ENCODE peak calls at places on chromosomes 1 and 21, in five cellular contexts. One of them, this sample, is unnamed.

GRCh38 chr1:118947003-118947765 is 41.0 kb downstream of the TBX15 start:
- DNase-seq in mesenchymal stem cell: no peak
- DNase-seq in H1: no peak
- DNase-seq in neuronal stem cell: no peak
- DNase-seq in trophoblast cell: no peak
- DNase-seq in this sample: no peak

GRCh38 chr1:5312299-5312686 is 657.9 kb downstream of the AJAP1 start:
- DNase-seq in mesenchymal stem cell: no peak
- DNase-seq in H1: no peak
- DNase-seq in neuronal stem cell: no peak
- DNase-seq in trophoblast cell: no peak
- DNase-seq in this sample: no peak

GRCh38 chr1:118563969-118564951 is 379.2 kb upstream of the SPAG17 start:
- DNase-seq in mesenchymal stem cell: peak; percentile 4
- DNase-seq in H1: no peak
- DNase-seq in neuronal stem cell: peak; percentile 24
- DNase-seq in trophoblast cell: peak; percentile 30
- DNase-seq in this sample: no peak

GRCh38 chr1:235675152-235675890 is 25.7 kb upstream of the GNG4 start:
- DNase-seq in mesenchymal stem cell: peak; percentile 69
- DNase-seq in H1: no peak
- DNase-seq in neuronal stem cell: no peak
- DNase-seq in trophoblast cell: peak; percentile 10
- DNase-seq in this sample: no peak

GRCh38 chr1:93448983-93449805 is 1.3 kb downstream of the FNBP1L start:
- DNase-seq in mesenchymal stem cell: peak; percentile 55
- DNase-seq in H1: no peak
- DNase-seq in neuronal stem cell: peak; percentile 14
- DNase-seq in trophoblast cell: peak; percentile 63
- DNase-seq in this sample: peak; percentile 79

GRCh38 chr1:155086182-155086741 is 7.6 kb downstream of the EFNA3 start:
- DNase-seq in mesenchymal stem cell: peak; percentile 57
- DNase-seq in H1: no peak
- DNase-seq in neuronal stem cell: peak; percentile 76
- DNase-seq in trophoblast cell: peak; percentile 68
- DNase-seq in this sample: peak; percentile 87

GRCh38 chr1:235617808-235618207 is 31.8 kb downstream of the GNG4 start:
- DNase-seq in mesenchymal stem cell: peak; percentile 40
- DNase-seq in H1: no peak
- DNase-seq in neuronal stem cell: no peak
- DNase-seq in trophoblast cell: peak; percentile 77
- DNase-seq in this sample: no peak

GRCh38 chr1:19646366-19646765 is 2.3 kb downstream of the NBL1 start:
- DNase-seq in mesenchymal stem cell: no peak
- DNase-seq in H1: no peak
- DNase-seq in neuronal stem cell: no peak
- DNase-seq in trophoblast cell: no peak
- DNase-seq in this sample: no peak

GRCh38 chr1:155296660-155297059 is 4.6 kb downstream of the PKLR start:
- DNase-seq in mesenchymal stem cell: no peak
- DNase-seq in H1: no peak
- DNase-seq in neuronal stem cell: no peak
- DNase-seq in trophoblast cell: no peak
- DNase-seq in this sample: no peak

GRCh38 chr1:228097333-228098081 is 5.6 kb downstream of the C1orf35 start:
- DNase-seq in mesenchymal stem cell: no peak
- DNase-seq in H1: no peak
- DNase-seq in neuronal stem cell: no peak
- DNase-seq in trophoblast cell: no peak
- DNase-seq in this sample: peak; percentile 21

GRCh38 chr1:214542275-214543199 is 8.9 kb downstream of the PTPN14 start:
- DNase-seq in mesenchymal stem cell: no peak
- DNase-seq in H1: no peak
- DNase-seq in neuronal stem cell: no peak
- DNase-seq in trophoblast cell: no peak
- DNase-seq in this sample: no peak

GRCh38 chr21:38958940-38959685 is 153.4 kb downstream of the ETS2 start:
- DNase-seq in mesenchymal stem cell: peak; percentile 96
- DNase-seq in H1: no peak
- DNase-seq in neuronal stem cell: no peak
- DNase-seq in trophoblast cell: peak; percentile 75
- DNase-seq in this sample: no peak

GRCh38 chr21:44574457-44575306 is 1.2 kb downstream of the KRTAP10-4 start:
- DNase-seq in mesenchymal stem cell: no peak
- DNase-seq in H1: no peak
- DNase-seq in neuronal stem cell: no peak
- DNase-seq in trophoblast cell: no peak
- DNase-seq in this sample: no peak

GRCh38 chr1:237884237-237884636 is 6.5 kb downstream of the ZP4 start:
- DNase-seq in mesenchymal stem cell: no peak
- DNase-seq in H1: no peak
- DNase-seq in neuronal stem cell: no peak
- DNase-seq in trophoblast cell: peak; percentile 51
- DNase-seq in this sample: no peak

GRCh38 chr21:44919913-44920693 is 596 bp downstream of the ITGB2 start:
- DNase-seq in mesenchymal stem cell: no peak
- DNase-seq in H1: no peak
- DNase-seq in neuronal stem cell: no peak
- DNase-seq in trophoblast cell: no peak
- DNase-seq in this sample: no peak

GRCh38 chr1:162908780-162909179 is 47.8 kb upstream of the CCDC190 start:
- DNase-seq in mesenchymal stem cell: peak; percentile 61
- DNase-seq in H1: no peak
- DNase-seq in neuronal stem cell: no peak
- DNase-seq in trophoblast cell: no peak
- DNase-seq in this sample: no peak

GRCh38 chr1:205232122-205232820 is 4.5 kb downstream of the TMCC2 start:
- DNase-seq in mesenchymal stem cell: no peak
- DNase-seq in H1: no peak
- DNase-seq in neuronal stem cell: no peak
- DNase-seq in trophoblast cell: no peak
- DNase-seq in this sample: no peak

GRCh38 chr1:16348414-16349182 is 3.7 kb downstream of the FBXO42 start:
- DNase-seq in mesenchymal stem cell: peak; percentile 97
- DNase-seq in H1: no peak
- DNase-seq in neuronal stem cell: no peak
- DNase-seq in trophoblast cell: peak; percentile 91
- DNase-seq in this sample: no peak

GRCh38 chr1:166675213-166675612 is 164.1 kb upstream of the POGK start:
- DNase-seq in mesenchymal stem cell: no peak
- DNase-seq in H1: no peak
- DNase-seq in neuronal stem cell: no peak
- DNase-seq in trophoblast cell: no peak
- DNase-seq in this sample: no peak

GRCh38 chr1:115099693-115100050 is 10.4 kb upstream of the TSPAN2 start:
- DNase-seq in mesenchymal stem cell: no peak
- DNase-seq in H1: no peak
- DNase-seq in neuronal stem cell: no peak
- DNase-seq in trophoblast cell: no peak
- DNase-seq in this sample: no peak

GRCh38 chr1:29460211-29460610 is 223.9 kb downstream of the PTPRU start:
- DNase-seq in mesenchymal stem cell: no peak
- DNase-seq in H1: no peak
- DNase-seq in neuronal stem cell: no peak
- DNase-seq in trophoblast cell: no peak
- DNase-seq in this sample: no peak

GRCh38 chr1:209787551-209787950 is 3.2 kb upstream of the C1orf74 start:
- DNase-seq in mesenchymal stem cell: no peak
- DNase-seq in H1: no peak
- DNase-seq in neuronal stem cell: no peak
- DNase-seq in trophoblast cell: no peak
- DNase-seq in this sample: no peak

GRCh38 chr1:25744140-25744581 is 55.8 kb upstream of the SELENON start:
- DNase-seq in mesenchymal stem cell: peak; percentile 56
- DNase-seq in H1: peak; percentile 47
- DNase-seq in neuronal stem cell: no peak
- DNase-seq in trophoblast cell: peak; percentile 48
- DNase-seq in this sample: peak; percentile 74

GRCh38 chr1:11465307-11465706 is 13.6 kb upstream of the DISP3 start:
- DNase-seq in mesenchymal stem cell: no peak
- DNase-seq in H1: no peak
- DNase-seq in neuronal stem cell: no peak
- DNase-seq in trophoblast cell: no peak
- DNase-seq in this sample: no peak

GRCh38 chr1:91018006-91018405 is 3.8 kb downstream of the ZNF644 start:
- DNase-seq in mesenchymal stem cell: peak; percentile 26
- DNase-seq in H1: no peak
- DNase-seq in neuronal stem cell: no peak
- DNase-seq in trophoblast cell: peak; percentile 46
- DNase-seq in this sample: no peak

GRCh38 chr1:56084242-56084641 is 495.1 kb downstream of the PLPP3 start:
- DNase-seq in mesenchymal stem cell: no peak
- DNase-seq in H1: no peak
- DNase-seq in neuronal stem cell: no peak
- DNase-seq in trophoblast cell: no peak
- DNase-seq in this sample: no peak

GRCh38 chr1:207404849-207405525 is 49.1 kb upstream of the CR2 start:
- DNase-seq in mesenchymal stem cell: peak; percentile 64
- DNase-seq in H1: no peak
- DNase-seq in neuronal stem cell: peak; percentile 26
- DNase-seq in trophoblast cell: peak; percentile 75
- DNase-seq in this sample: no peak

GRCh38 chr1:66305927-66306326 is 228.0 kb upstream of the SGIP1 start:
- DNase-seq in mesenchymal stem cell: no peak
- DNase-seq in H1: no peak
- DNase-seq in neuronal stem cell: no peak
- DNase-seq in trophoblast cell: no peak
- DNase-seq in this sample: no peak

GRCh38 chr1:147504801-147505303 is 36.4 kb upstream of the BCL9 start:
- DNase-seq in mesenchymal stem cell: peak; percentile 40
- DNase-seq in H1: no peak
- DNase-seq in neuronal stem cell: peak; percentile 72
- DNase-seq in trophoblast cell: peak; percentile 55
- DNase-seq in this sample: peak; percentile 94

DNA sequence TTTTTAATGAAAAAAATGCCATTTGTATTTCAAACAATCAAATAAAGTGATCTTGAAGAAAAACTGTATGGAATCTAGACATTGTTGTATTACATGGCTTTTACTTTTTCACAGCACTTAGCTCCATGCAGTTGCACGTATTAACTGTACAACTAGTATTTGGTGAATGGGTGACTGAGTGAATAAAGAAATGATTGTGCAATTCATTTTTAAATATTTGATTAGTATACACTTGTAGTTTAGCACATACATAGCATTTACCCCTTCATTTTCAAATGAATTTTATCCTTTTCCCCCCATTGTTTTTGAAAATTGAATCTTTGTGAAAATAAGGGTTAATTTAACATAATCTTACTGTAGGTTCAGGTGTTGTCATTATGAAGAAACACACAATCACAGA is 54.5 kb upstream of the GPR25 start:
- DNase-seq in mesenchymal stem cell: no peak
- DNase-seq in H1: no peak
- DNase-seq in neuronal stem cell: no peak
- DNase-seq in trophoblast cell: no peak
- DNase-seq in this sample: no peak
- H2BK12ac ChIP-seq in mesenchymal stem cell: no peak overlapping the region
- H2BK12ac ChIP-seq in H1: no peak overlapping the region
- H2BK12ac ChIP-seq in neuronal stem cell: no peak overlapping the region
- H2BK12ac ChIP-seq in trophoblast cell: no peak overlapping the region
- H2BK12ac ChIP-seq in this sample: no peak overlapping the region

GRCh38 chr1:157045251-157046218 is at the start of gene ARHGEF11:
- DNase-seq in mesenchymal stem cell: peak; percentile 92
- DNase-seq in H1: peak; percentile 38
- DNase-seq in neuronal stem cell: peak; percentile 92
- DNase-seq in trophoblast cell: peak; percentile 93
- DNase-seq in this sample: peak; percentile 90

GRCh38 chr1:157047064-157047410 is 1.5 kb upstream of the ARHGEF11 start:
- DNase-seq in mesenchymal stem cell: no peak
- DNase-seq in H1: no peak
- DNase-seq in neuronal stem cell: no peak
- DNase-seq in trophoblast cell: peak; percentile 11
- DNase-seq in this sample: no peak

GRCh38 chr1:157050836-157051235 is 5.3 kb upstream of the ARHGEF11 start:
- DNase-seq in mesenchymal stem cell: no peak
- DNase-seq in H1: no peak
- DNase-seq in neuronal stem cell: no peak
- DNase-seq in trophoblast cell: no peak
- DNase-seq in this sample: no peak
- H2AFZ ChIP-seq in mesenchymal stem cell: no peak overlapping the region
- H2AFZ ChIP-seq in H1: no peak overlapping the region
- H2AFZ ChIP-seq in neuronal stem cell: no peak overlapping the region
- H2AFZ ChIP-seq in trophoblast cell: no peak overlapping the region
- H2AFZ ChIP-seq in this sample: no peak overlapping the region

GRCh38 chr1:212820969-212821368 is 26.5 kb downstream of the SPATA45 start:
- DNase-seq in mesenchymal stem cell: no peak
- DNase-seq in H1: no peak
- DNase-seq in neuronal stem cell: no peak
- DNase-seq in trophoblast cell: no peak
- DNase-seq in this sample: no peak

GRCh38 chr1:212819704-212820103 is 27.7 kb downstream of the SPATA45 start:
- DNase-seq in mesenchymal stem cell: peak; percentile 43
- DNase-seq in H1: no peak
- DNase-seq in neuronal stem cell: no peak
- DNase-seq in trophoblast cell: no peak
- DNase-seq in this sample: no peak

GRCh38 chr1:212825798-212826452 is 21.5 kb downstream of the SPATA45 start:
- DNase-seq in mesenchymal stem cell: no peak
- DNase-seq in H1: no peak
- DNase-seq in neuronal stem cell: no peak
- DNase-seq in trophoblast cell: peak; percentile 43
- DNase-seq in this sample: peak; percentile 47

GRCh38 chr1:212824201-212824600 is 23.2 kb downstream of the SPATA45 start:
- DNase-seq in mesenchymal stem cell: no peak
- DNase-seq in H1: no peak
- DNase-seq in neuronal stem cell: no peak
- DNase-seq in trophoblast cell: no peak
- DNase-seq in this sample: no peak

GRCh38 chr1:212822956-212823355 is 24.5 kb downstream of the SPATA45 start:
- DNase-seq in mesenchymal stem cell: no peak
- DNase-seq in H1: no peak
- DNase-seq in neuronal stem cell: no peak
- DNase-seq in trophoblast cell: no peak
- DNase-seq in this sample: no peak
- H2BK12ac ChIP-seq in mesenchymal stem cell: no peak overlapping the region
- H2BK12ac ChIP-seq in H1: no peak overlapping the region
- H2BK12ac ChIP-seq in neuronal stem cell: no peak overlapping the region
- H2BK12ac ChIP-seq in trophoblast cell: no peak overlapping the region
- H2BK12ac ChIP-seq in this sample: no peak overlapping the region

DNA sequence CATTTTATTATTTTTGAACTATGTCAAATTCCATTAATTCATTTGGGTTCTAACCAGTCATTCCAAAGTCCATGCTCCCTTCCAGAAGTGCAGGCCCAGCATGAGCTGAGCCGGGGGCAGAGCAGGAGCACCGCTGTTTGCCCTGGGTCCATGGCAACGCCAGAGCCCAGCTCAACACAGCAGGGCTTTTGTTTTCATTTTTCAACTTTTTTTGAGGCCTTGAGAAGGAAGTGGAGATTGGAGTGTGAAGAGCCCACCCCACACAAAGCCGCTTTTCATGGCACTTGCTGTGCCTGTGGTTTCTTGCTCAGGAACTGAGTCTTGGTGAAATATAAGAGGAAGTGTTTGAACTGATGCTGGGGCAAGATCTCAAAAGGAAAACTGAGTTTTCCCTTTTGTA is 13.2 kb upstream of the PRMT2 start:
- DNase-seq in mesenchymal stem cell: no peak
- DNase-seq in H1: no peak
- DNase-seq in neuronal stem cell: peak; percentile 72
- DNase-seq in trophoblast cell: no peak
- DNase-seq in this sample: no peak
- H2AFZ ChIP-seq in mesenchymal stem cell: no peak overlapping the region
- H2AFZ ChIP-seq in H1: no peak overlapping the region
- H2AFZ ChIP-seq in neuronal stem cell: peak overlapping the region; percentile 71
- H2AFZ ChIP-seq in trophoblast cell: no peak overlapping the region
- H2AFZ ChIP-seq in this sample: no peak overlapping the region

GRCh38 chr1:1179983-1180861 is 6.5 kb downstream of the TTLL10 start:
- DNase-seq in mesenchymal stem cell: no peak
- DNase-seq in H1: no peak
- DNase-seq in neuronal stem cell: no peak
- DNase-seq in trophoblast cell: no peak
- DNase-seq in this sample: peak; percentile 36
- H2BK12ac ChIP-seq in mesenchymal stem cell: no peak overlapping the region
- H2BK12ac ChIP-seq in H1: peak overlapping the region; percentile 17
- H2BK12ac ChIP-seq in neuronal stem cell: no peak overlapping the region
- H2BK12ac ChIP-seq in trophoblast cell: no peak overlapping the region
- H2BK12ac ChIP-seq in this sample: no peak overlapping the region